ENCODE peak calls at places on chromosomes 5 and 9, in ten cellular contexts. E, Z, L, A, V, Q, H, M, K and J are unnamed samples.

GRCh38 chr5:113233606-113234005 is 201.2 kb downstream of the TSSK1B start:
- DNase-seq in E (no peak), Z (no peak), L (no peak), A (no peak), V (no peak), Q (no peak), H (no peak), M (no peak), K (no peak), J (no peak)

GRCh38 chr9:126375386-126375785 is 48.8 kb downstream of the MVB12B start:
- DNase-seq in E (no peak), Z (no peak), L (no peak), A (peak; percentile 62), V (peak; percentile 38), Q (peak; percentile 35), H (no peak), M (peak; percentile 42), K (no peak), J (no peak)

GRCh38 chr9:129483467-129484324 is 137.2 kb downstream of the C9orf50 start:
- DNase-seq in E (no peak), Z (no peak), L (peak; percentile 87), A (peak; percentile 91), V (peak; percentile 65), Q (peak; percentile 60), H (peak; percentile 87), M (peak; percentile 92), K (peak; percentile 89), J (no peak)

GRCh38 chr5:57032151-57032551 is 80.2 kb upstream of the MIER3 start:
- DNase-seq in E (no peak), Z (peak; percentile 50), L (no peak), A (no peak), V (no peak), Q (no peak), H (no peak), M (no peak), K (no peak), J (no peak)

GRCh38 chr5:15009420-15009819 is 137.8 kb upstream of the ANKH start:
- DNase-seq in E (no peak), Z (no peak), L (no peak), A (no peak), V (no peak), Q (no peak), H (no peak), M (peak; percentile 61), K (no peak), J (no peak)

GRCh38 chr9:119005162-119005561 is 364.1 kb downstream of the BRINP1 start:
- DNase-seq in E (no peak), Z (no peak), L (no peak), A (no peak), V (peak; percentile 68), Q (peak; percentile 55), H (no peak), M (no peak), K (no peak), J (no peak)

GRCh38 chr9:14221558-14221957 is 92.4 kb downstream of the NFIB start:
- DNase-seq in E (no peak), Z (no peak), L (no peak), A (no peak), V (no peak), Q (no peak), H (no peak), M (no peak), K (no peak), J (no peak)

GRCh38 chr5:40277161-40277906 is 402.4 kb upstream of the PTGER4 start:
- DNase-seq in E (peak; percentile 34), Z (no peak), L (no peak), A (no peak), V (no peak), Q (no peak), H (no peak), M (no peak), K (no peak), J (no peak)

GRCh38 chr9:134644715-134645606 is 3.4 kb downstream of the COL5A1 start:
- DNase-seq in E (no peak), Z (no peak), L (peak; percentile 71), A (peak; percentile 68), V (no peak), Q (peak; percentile 48), H (peak; percentile 60), M (peak; percentile 57), K (peak; percentile 77), J (no peak)

GRCh38 chr5:168295574-168296201 is 4.2 kb downstream of the WWC1 start:
- DNase-seq in E (no peak), Z (no peak), L (peak; percentile 66), A (no peak), V (peak; percentile 96), Q (peak; percentile 89), H (peak; percentile 69), M (peak; percentile 73), K (no peak), J (no peak)

GRCh38 chr5:149212203-149212951 is 59.3 kb upstream of the AFAP1L1 start:
- DNase-seq in E (no peak), Z (no peak), L (no peak), A (no peak), V (no peak), Q (no peak), H (no peak), M (no peak), K (no peak), J (no peak)

GRCh38 chr9:112012026-112012902 is 115.7 kb downstream of the UGCG start:
- DNase-seq in E (peak; percentile 96), Z (peak; percentile 63), L (peak; percentile 63), A (peak; percentile 32), V (no peak), Q (no peak), H (peak; percentile 60), M (peak; percentile 81), K (peak; percentile 64), J (no peak)

GRCh38 chr9:130663258-130664171 is 879 bp upstream of the PRDM12 start:
- DNase-seq in E (no peak), Z (no peak), L (no peak), A (no peak), V (peak; percentile 83), Q (peak; percentile 65), H (no peak), M (no peak), K (no peak), J (no peak)

GRCh38 chr9:20622330-20623020 is at the start of gene MLLT3:
- DNase-seq in E (peak; percentile 87), Z (peak; percentile 87), L (peak; percentile 96), A (peak; percentile 97), V (peak; percentile 95), Q (peak; percentile 95), H (peak; percentile 93), M (peak; percentile 96), K (peak; percentile 97), J (peak; percentile 92)

DNA sequence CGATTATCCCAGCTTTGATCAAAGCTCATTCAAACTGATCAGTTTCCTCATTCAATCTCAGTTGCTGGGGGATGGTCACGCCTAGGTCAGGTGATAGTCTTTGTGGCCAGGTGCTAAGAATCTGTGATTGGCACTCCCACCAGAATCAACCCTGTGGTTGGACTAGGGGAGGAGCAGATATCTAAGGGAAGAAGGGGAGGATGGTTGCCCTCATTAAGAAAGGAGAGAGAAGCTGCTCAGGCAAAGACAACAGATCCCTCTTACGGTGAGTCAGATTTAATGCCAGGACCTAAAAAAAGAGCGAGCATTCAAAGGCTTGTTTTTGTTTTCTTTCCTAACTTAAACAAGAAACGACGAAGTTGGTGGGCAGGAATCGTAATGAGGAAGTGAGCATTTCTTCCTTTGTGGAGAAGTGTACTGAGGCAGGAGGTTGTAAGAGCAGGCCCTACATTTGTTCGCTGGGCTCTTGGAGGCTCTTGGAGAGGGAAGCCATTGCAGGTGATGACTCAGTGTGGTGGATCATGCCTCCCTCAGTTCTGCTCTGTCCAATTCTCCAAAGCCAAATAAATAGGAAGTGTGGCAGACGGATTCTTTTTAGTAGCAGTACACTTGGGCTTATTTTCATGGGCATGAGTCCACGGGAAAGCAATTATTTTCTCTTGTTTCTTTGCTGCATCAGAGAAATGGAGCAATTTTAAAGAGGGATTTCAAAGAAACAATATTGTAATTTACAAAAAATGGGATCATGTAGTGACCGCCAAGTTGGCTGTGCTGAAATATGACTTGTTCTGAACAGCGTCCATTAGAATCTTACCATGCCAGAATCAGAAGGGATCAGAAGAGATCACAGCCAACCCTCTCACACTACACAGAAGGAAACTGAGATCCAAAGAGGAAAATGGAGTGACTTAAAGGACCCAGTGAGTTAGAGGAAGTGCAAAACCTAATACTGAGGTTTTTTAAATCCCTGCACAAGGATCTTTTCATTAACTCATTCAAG is 18.7 kb upstream of the TGFBR1 start:
- DNase-seq in E (no peak), Z (no peak), L (no peak), A (no peak), V (no peak), Q (no peak), H (no peak), M (peak; percentile 51), K (peak; percentile 35), J (no peak)
- H3K4me3 ChIP-seq in E (no peak overlapping the region), Z (no peak overlapping the region), L (no peak overlapping the region), A (no peak overlapping the region), V (no peak overlapping the region), Q (no peak overlapping the region), H (no peak overlapping the region), M (no peak overlapping the region), K (no peak overlapping the region), J (no peak overlapping the region)

DNA sequence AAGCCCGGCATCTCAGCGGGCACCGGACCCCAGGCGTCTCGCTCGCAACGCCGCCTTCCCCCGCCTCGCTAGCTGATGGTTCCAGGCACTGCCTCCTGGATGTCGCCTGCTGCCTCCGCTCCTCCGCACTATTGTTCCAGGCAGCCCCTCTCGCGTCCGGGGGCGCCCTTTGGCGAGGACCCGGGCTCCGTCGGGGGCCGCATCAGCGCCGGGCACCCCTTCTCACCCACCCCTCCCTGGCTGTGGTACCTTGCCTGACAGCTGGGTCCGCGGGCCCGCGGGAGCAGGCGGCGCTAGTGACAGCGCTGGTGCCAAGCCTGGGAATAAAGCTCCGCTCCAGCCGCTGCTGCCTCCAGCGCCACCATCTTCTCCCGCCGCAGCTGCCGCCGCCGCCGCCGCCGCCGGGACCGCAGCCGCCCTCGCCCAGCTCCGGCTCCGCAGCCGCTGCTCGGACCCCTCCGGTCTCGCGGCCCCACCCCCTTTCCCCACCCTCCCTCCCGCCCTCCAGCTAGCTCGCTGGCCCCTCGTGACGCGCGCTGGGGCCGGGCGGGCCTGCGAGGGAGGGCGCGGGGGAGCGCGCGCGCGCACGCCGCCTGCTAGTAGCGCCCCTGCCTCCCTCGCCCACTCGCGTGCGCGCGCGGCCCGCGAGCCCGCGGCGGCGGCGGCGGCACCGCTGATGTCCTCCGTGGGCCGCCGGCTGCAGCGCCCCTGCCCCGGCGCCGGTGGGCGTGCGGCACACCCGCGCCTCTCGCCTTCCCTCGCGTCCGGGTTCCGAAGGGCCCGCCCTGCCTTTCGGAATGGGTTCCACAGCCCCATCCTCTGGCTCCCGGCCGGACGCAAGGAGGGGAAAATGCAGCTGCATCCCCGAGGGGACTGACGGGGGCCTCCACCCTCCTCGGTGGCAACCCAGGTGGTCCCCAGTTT is at the start of gene APBA1:
- DNase-seq in E (no peak), Z (peak; percentile 24), L (peak; percentile 39), A (peak; percentile 83), V (peak; percentile 64), Q (peak; percentile 84), H (peak; percentile 52), M (peak; percentile 56), K (peak; percentile 74), J (no peak)
- H3K4me3 ChIP-seq in E (peak within 1 kb of the TSS; percentile 47), Z (peak within 1 kb of the TSS; percentile 88), L (peak within 1 kb of the TSS; percentile 67), A (peak within 1 kb of the TSS; percentile 87), V (peak within 1 kb of the TSS; percentile 81), Q (peak within 1 kb of the TSS; percentile 83), H (peak within 1 kb of the TSS; percentile 89), M (peak within 1 kb of the TSS; percentile 77), K (peak within 1 kb of the TSS; percentile 78), J (peak within 1 kb of the TSS; percentile 68)

GRCh38 chr5:67006152-67006848 is 190.3 kb downstream of the CD180 start:
- DNase-seq in E (no peak), Z (no peak), L (no peak), A (no peak), V (no peak), Q (no peak), H (no peak), M (no peak), K (no peak), J (peak; percentile 17)
- H3K4me3 ChIP-seq in E (no peak overlapping the region), Z (no peak overlapping the region), L (peak overlapping the region; percentile 46), A (peak overlapping the region; percentile 58), V (no peak overlapping the region), Q (no peak overlapping the region), H (peak overlapping the region; percentile 75), M (no peak overlapping the region), K (peak overlapping the region; percentile 81), J (no peak overlapping the region)

GRCh38 chr5:67206381-67207328 is 10.1 kb upstream of the CD180 start:
- DNase-seq in E (peak; percentile 94), Z (peak; percentile 95), L (peak; percentile 66), A (no peak), V (no peak), Q (no peak), H (peak; percentile 54), M (peak; percentile 43), K (no peak), J (peak; percentile 92)
- H3K4me3 ChIP-seq in E (peak overlapping the region; percentile 20), Z (no peak overlapping the region), L (no peak overlapping the region), A (no peak overlapping the region), V (no peak overlapping the region), Q (no peak overlapping the region), H (no peak overlapping the region), M (no peak overlapping the region), K (no peak overlapping the region), J (no peak overlapping the region)